ENCODE peak calls at places on chromosomes 11 and 22, in five cellular contexts. Q, U, Y, W and D are unnamed samples. For H3K9me3, the result is how much of the 10 kb centered on the place peaks cover.

GRCh38 chr11:67539588-67539987 is 16.3 kb upstream of the CABP2 start:
- DNase-seq in Q (no peak), W (no peak), Y (no peak), U (no peak), D (no peak)

GRCh38 chr11:11611381-11611780 is 10.4 kb downstream of the GALNT18 start:
- DNase-seq in Y (no peak), W (no peak), U (no peak), Q (no peak), D (no peak)

GRCh38 chr11:10401696-10402392 is 53.2 kb upstream of the AMPD3 start:
- DNase-seq in Q (no peak), W (no peak), Y (no peak), U (no peak), D (no peak)

GRCh38 chr11:61814958-61815789 is 1.6 kb downstream of the FADS1 start:
- DNase-seq in U (peak), Y (peak), Q (peak), W (peak), D (peak)

GRCh38 chr11:123544631-123545375 is 109.6 kb downstream of the SCN3B start:
- DNase-seq in Y (no peak), U (no peak), W (no peak), Q (no peak), D (no peak)

GRCh38 chr22:39348909-39349505 is 784 bp upstream of the SYNGR1 start:
- DNase-seq in Y (no peak), W (peak), Q (peak), U (no peak), D (no peak)

GRCh38 chr11:117604349-117604995 is 192.5 kb downstream of the DSCAML1 start:
- DNase-seq in Y (peak), Q (no peak), U (no peak), W (no peak), D (no peak)

GRCh38 chr22:32501797-32502290 is 27.2 kb downstream of the FBXO7 start:
- DNase-seq in W (no peak), U (no peak), Y (no peak), Q (no peak), D (no peak)

GRCh38 chr22:30922151-30922611 is 46.4 kb downstream of the MORC2 start:
- DNase-seq in Y (peak), Q (peak), U (no peak), W (peak), D (peak)

GRCh38 chr11:11078344-11078743 is 220.5 kb upstream of the ZBED5 start:
- DNase-seq in Q (no peak), Y (no peak), W (no peak), U (no peak), D (no peak)

GRCh38 chr22:44309137-44309536 is 3.6 kb downstream of the SHISAL1 start:
- DNase-seq in Q (no peak), U (no peak), W (no peak), Y (peak), D (no peak)

GRCh38 chr11:28243057-28243456 is 134.9 kb downstream of the METTL15 start:
- DNase-seq in W (no peak), Q (no peak), U (no peak), Y (no peak), D (no peak)

GRCh38 chr22:32695451-32695891 is 106.0 kb upstream of the TIMP3 start:
- DNase-seq in Y (peak), Q (no peak), U (no peak), W (no peak), D (no peak)

GRCh38 chr11:68314886-68315580 is 2.6 kb downstream of the LRP5 start:
- DNase-seq in Y (peak), W (peak), Q (no peak), U (no peak), D (no peak)

GRCh38 chr11:27861706-27862430 is 161.6 kb upstream of the BDNF start:
- DNase-seq in W (no peak), U (no peak), Y (peak), Q (no peak), D (no peak)

GRCh38 chr11:1557904-1558831 is 13.9 kb downstream of the DUSP8 start:
- DNase-seq in Y (peak), U (no peak), Q (no peak), W (no peak), D (peak)

GRCh38 chr11:42646959-42647358 is 664.8 kb upstream of the API5 start:
- DNase-seq in Y (no peak), U (no peak), Q (no peak), W (no peak), D (no peak)

GRCh38 chr11:23704183-23704582 is 792.7 kb upstream of the LUZP2 start:
- DNase-seq in Y (no peak), W (no peak), U (no peak), Q (no peak), D (no peak)

GRCh38 chr11:27444801-27445215 is 27.8 kb downstream of the LGR4 start:
- DNase-seq in W (no peak), Q (no peak), Y (no peak), U (peak), D (no peak)

GRCh38 chr11:47340980-47341775 is 11.3 kb downstream of the MYBPC3 start:
- DNase-seq in W (no peak), Q (no peak), U (no peak), Y (no peak), D (peak)

GRCh38 chr11:4025957-4026324 is 68.7 kb upstream of the RRM1 start:
- DNase-seq in W (no peak), Q (no peak), Y (peak), U (no peak), D (no peak)

GRCh38 chr22:38230108-38230825 is 28.5 kb downstream of the MAFF start:
- DNase-seq in Q (no peak), W (no peak), Y (no peak), U (no peak), D (no peak)

GRCh38 chr11:67594480-67594879 is 10.9 kb downstream of the GSTP1 start:
- DNase-seq in Q (no peak), W (no peak), U (no peak), Y (no peak), D (no peak)

GRCh38 chr11:19433367-19433766 is 192.6 kb upstream of the E2F8 start:
- DNase-seq in W (no peak), U (no peak), Q (no peak), Y (no peak), D (no peak)

GRCh38 chr11:46402957-46403902 is 11.7 kb upstream of the CHRM4 start:
- DNase-seq in Q (no peak), U (no peak), Y (no peak), W (no peak), D (no peak)

GRCh38 chr11:118789501-118790356 is 1.2 kb downstream of the DDX6 start:
- DNase-seq in U (no peak), W (no peak), Q (peak), Y (peak), D (no peak)

GRCh38 chr22:42683599-42684283 is 34.5 kb upstream of the CYB5R3 start:
- DNase-seq in Y (no peak), W (peak), U (no peak), Q (no peak), D (no peak)

GRCh38 chr11:115505165-115505564 is 950 bp upstream of the CADM1 start:
- DNase-seq in Y (no peak), Q (no peak), U (no peak), W (peak), D (no peak)

GRCh38 chr11:36619502-36619901 is 21.5 kb upstream of the RAG2 start:
- DNase-seq in U (no peak), W (no peak), Y (no peak), Q (no peak), D (no peak)

GRCh38 chr11:10379433-10379832 is 74.6 kb downstream of the ADM start:
- DNase-seq in U (no peak), W (no peak), Y (peak), Q (no peak), D (no peak)

GRCh38 chr22:44182591-44183588 is 2.2 kb downstream of the PARVG start:
- DNase-seq in U (no peak), W (no peak), Q (peak), Y (no peak), D (peak)

DNA sequence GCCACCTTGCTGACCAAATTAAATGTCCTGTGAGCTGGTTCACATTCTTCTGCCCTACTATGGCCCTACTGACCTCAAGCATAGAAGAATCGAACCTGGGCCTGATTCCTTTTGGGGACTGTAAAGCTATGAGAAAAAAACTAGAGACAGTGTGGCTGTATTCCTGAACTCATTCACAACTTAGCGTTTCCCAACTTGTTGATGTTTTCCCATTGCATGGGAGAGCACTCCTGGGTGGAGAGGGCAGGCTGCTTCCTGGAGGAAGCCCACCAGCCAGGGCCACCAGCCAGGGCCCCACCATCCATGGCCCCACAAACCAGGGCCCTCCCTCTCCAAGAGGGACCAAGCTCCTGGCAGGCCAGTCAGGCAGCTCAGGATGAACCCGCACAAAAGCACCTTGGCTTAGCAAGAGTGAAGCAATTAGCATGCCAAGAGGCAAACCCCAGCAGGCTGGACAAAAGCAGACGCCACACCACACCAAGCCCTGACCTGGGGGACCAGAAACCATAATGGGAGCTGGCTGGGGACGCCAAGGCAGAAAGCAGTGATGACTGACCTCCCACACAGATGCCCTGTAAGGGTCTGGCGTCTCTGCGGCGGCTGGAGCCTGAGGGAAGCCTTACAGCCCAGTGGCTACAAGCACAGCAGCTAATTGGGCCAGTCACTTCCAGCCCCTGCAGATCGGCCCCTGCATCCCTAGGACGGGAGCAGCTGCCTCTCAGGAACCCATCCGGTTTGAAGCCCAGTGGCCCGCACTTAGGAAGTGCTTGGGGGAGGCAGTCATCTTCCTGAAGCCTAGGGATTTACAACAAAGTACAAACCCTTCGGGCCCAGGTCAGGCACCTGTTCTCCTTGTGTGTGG is 2.1 kb downstream of the CERK start:
- DNase-seq in U (no peak), W (no peak), Q (no peak), Y (peak), D (no peak)
- H3K9me3 ChIP-seq in U (under half), W (under half), Q (under half), Y (under half), D (under half)

GRCh38 chr11:55826919-55827318 is at the start of gene OR5L2:
- DNase-seq in U (no peak), Q (no peak), Y (no peak), W (no peak), D (no peak)
- H3K9me3 ChIP-seq in U (under half), Q (under half), Y (under half), W (under half), D (under half)

GRCh38 chr22:48368975-48369525 is 1458.6 kb downstream of the BRD1 start:
- DNase-seq in Q (no peak), Y (no peak), W (no peak), U (no peak), D (no peak)

GRCh38 chr22:48369789-48370507 is 1457.7 kb downstream of the BRD1 start:
- DNase-seq in U (no peak), W (no peak), Q (no peak), Y (no peak), D (peak)

GRCh38 chr22:48371391-48371790 is 1456.3 kb downstream of the BRD1 start:
- DNase-seq in U (no peak), W (no peak), Y (no peak), Q (no peak), D (peak)

GRCh38 chr22:48372395-48372794 is 1455.3 kb downstream of the BRD1 start:
- DNase-seq in U (no peak), W (no peak), Y (no peak), Q (no peak), D (peak)

DNA sequence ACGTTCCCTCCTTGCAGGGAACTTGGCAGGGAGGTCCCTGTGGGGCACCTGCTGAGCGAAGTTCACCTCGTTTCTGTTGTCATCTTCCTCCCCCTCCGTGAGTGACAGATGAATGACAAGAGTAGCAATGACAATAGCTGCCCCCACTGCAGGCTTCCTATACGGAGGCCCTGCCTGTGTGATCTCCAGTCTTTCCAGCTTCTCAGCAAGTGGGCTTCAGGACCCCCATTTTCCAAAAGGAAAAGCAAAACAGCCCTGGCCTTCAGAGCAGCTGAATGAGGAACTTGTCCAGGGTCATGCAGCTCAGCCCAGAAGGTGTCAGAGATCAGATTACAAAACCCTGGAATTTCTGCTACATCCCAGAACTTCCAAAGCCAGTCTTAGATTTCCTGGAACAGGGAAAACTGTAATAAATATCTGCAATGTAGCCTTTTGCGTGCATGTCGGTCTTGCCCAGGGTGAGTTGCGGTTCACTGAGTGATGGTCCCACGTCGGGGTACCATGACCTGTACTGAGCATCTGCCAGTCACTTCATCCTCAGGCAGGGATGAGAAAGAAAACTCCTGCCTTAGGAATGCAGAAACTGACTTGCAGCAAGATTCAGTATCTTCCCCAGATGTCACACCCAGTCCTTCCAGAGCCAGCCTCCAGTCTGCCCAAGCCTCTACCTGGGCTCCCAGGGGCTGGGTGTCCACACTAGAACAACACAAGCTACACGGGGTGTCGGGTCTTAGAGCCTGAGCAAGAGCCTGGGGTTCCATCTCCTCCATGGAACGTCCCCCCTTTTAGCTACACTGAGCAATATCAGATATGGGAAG is 1457.0 kb downstream of the BRD1 start:
- DNase-seq in U (no peak), Q (no peak), W (no peak), Y (no peak), D (peak)
- H3K9me3 ChIP-seq in U (under half), Q (under half), W (under half), Y (under half), D (under half)

GRCh38 chr22:49470741-49471134 is 356.9 kb downstream of the BRD1 start:
- DNase-seq in U (no peak), Y (no peak), W (no peak), Q (no peak), D (no peak)
- H3K9me3 ChIP-seq in U (under half), Y (under half), W (under half), Q (under half), D (under half)